ENCODE peak calls at places on chromosomes 6 and 20, in eight cellular contexts. H, Q, T, G, V, E, I and J are unnamed samples.

GRCh38 chr6:25899123-25899522 is 25.1 kb upstream of the SLC17A3 start:
- DNase-seq in T (no peak), I (peak), G (no peak), Q (no peak), E (no peak), V (no peak), H (no peak), J (no peak)

GRCh38 chr20:54499111-54499510 is 23.7 kb downstream of the DOK5 start:
- DNase-seq in I (no peak), G (no peak), Q (no peak), V (no peak), T (no peak), H (no peak), E (no peak), J (no peak)

GRCh38 chr6:80143312-80143960 is 37.0 kb downstream of the BCKDHB start:
- DNase-seq in H (peak), I (peak), Q (no peak), T (peak), E (no peak), G (no peak), V (peak), J (no peak)

GRCh38 chr6:16472349-16473069 is 234.1 kb downstream of the GMPR start:
- DNase-seq in H (peak), E (no peak), T (no peak), Q (no peak), I (peak), G (no peak), V (peak), J (peak)

GRCh38 chr6:75101896-75102680 is 103.8 kb downstream of the COL12A1 start:
- DNase-seq in Q (no peak), E (no peak), V (peak), T (no peak), H (peak), G (no peak), I (no peak), J (no peak)

GRCh38 chr6:108565091-108565766 is 4.5 kb downstream of the FOXO3 start:
- DNase-seq in H (peak), G (no peak), E (peak), Q (no peak), I (peak), V (no peak), T (no peak), J (no peak)

GRCh38 chr6:25971187-25971811 is 8.7 kb downstream of the TRIM38 start:
- DNase-seq in Q (no peak), T (no peak), I (peak), E (no peak), H (peak), G (no peak), V (peak), J (peak)

GRCh38 chr20:9331707-9332435 is 182.5 kb upstream of the LAMP5 start:
- DNase-seq in V (no peak), G (no peak), I (no peak), T (no peak), E (no peak), H (no peak), Q (no peak), J (no peak)

GRCh38 chr20:37630161-37630560 is 63.7 kb upstream of the CTNNBL1 start:
- DNase-seq in Q (no peak), G (no peak), V (no peak), E (no peak), I (no peak), H (no peak), T (peak), J (no peak)

GRCh38 chr6:37242429-37243052 is 15.0 kb upstream of the TBC1D22B start:
- DNase-seq in I (peak), E (no peak), G (no peak), H (peak), Q (no peak), V (peak), T (no peak), J (peak)

GRCh38 chr6:20377623-20378265 is 23.9 kb upstream of the E2F3 start:
- DNase-seq in E (no peak), G (no peak), T (no peak), V (peak), Q (no peak), I (no peak), H (peak), J (no peak)

GRCh38 chr6:90305800-90306448 is 9.3 kb upstream of the BACH2 start:
- DNase-seq in V (no peak), E (no peak), T (no peak), H (no peak), G (no peak), I (no peak), Q (no peak), J (no peak)

GRCh38 chr20:4082406-4083102 is 67.2 kb upstream of the RNF24 start:
- DNase-seq in H (peak), I (no peak), E (peak), G (peak), V (peak), Q (peak), T (no peak), J (no peak)

GRCh38 chr6:1575213-1576041 is 34.3 kb upstream of the FOXC1 start:
- DNase-seq in Q (no peak), H (peak), G (no peak), E (no peak), V (no peak), T (no peak), I (no peak), J (no peak)

GRCh38 chr6:90098025-90098474 is 198.6 kb downstream of the BACH2 start:
- DNase-seq in T (no peak), I (peak), G (no peak), H (peak), E (no peak), Q (no peak), V (peak), J (no peak)

GRCh38 chr20:44702776-44703175 is 12.4 kb upstream of the CCN5 start:
- DNase-seq in V (peak), G (no peak), H (peak), T (no peak), I (no peak), E (peak), Q (no peak), J (no peak)

GRCh38 chr20:6081236-6081635 is 27.4 kb upstream of the LRRN4 start:
- DNase-seq in I (peak), H (peak), G (no peak), T (no peak), Q (no peak), E (no peak), V (peak), J (no peak)

GRCh38 chr6:158262755-158263154 is 49.5 kb upstream of the TULP4 start:
- DNase-seq in T (no peak), H (no peak), E (peak), I (no peak), Q (no peak), V (no peak), G (no peak), J (no peak)

GRCh38 chr6:157464653-157465535 is 83.9 kb downstream of the ZDHHC14 start:
- DNase-seq in Q (no peak), I (no peak), G (no peak), E (peak), T (no peak), V (peak), H (peak), J (no peak)

GRCh38 chr6:122798099-122798641 is 9.1 kb downstream of the SMPDL3A start:
- DNase-seq in H (peak), T (no peak), G (no peak), E (peak), I (peak), Q (no peak), V (peak), J (peak)